ENCODE peak calls at places on chromosome 1, in four cellular contexts. Q is occipital lobe, E is activated T-cell treated with anti-CD3 and anti-CD28 coated beads for 4 hours, V is EL. O is an unnamed sample.

GRCh38 chr1:83554174-83554573 is 444.8 kb downstream of the TTLL7 start:
- DNase-seq in Q (no peak), E (no peak), V (no peak), O (no peak)

GRCh38 chr1:165451696-165452095 is 6.8 kb upstream of the RXRG start:
- DNase-seq in Q (no peak), E (no peak), V (no peak), O (no peak)

GRCh38 chr1:41122851-41123518 is 101.5 kb upstream of the SLFNL1 start:
- DNase-seq in Q (no peak), E (no peak), V (peak), O (no peak)

GRCh38 chr1:95532335-95532734 is 298.3 kb downstream of the RWDD3 start:
- DNase-seq in Q (no peak), E (no peak), V (no peak), O (no peak)

GRCh38 chr1:91651671-91652071 is 151.0 kb downstream of the CDC7 start:
- DNase-seq in Q (no peak), E (no peak), V (peak), O (no peak)

GRCh38 chr1:205495237-205495823 is 9.1 kb upstream of the CDK18 start:
- DNase-seq in Q (no peak), E (no peak), V (no peak), O (no peak)

GRCh38 chr1:78645728-78646127 is 3.9 kb upstream of the IFI44 start:
- DNase-seq in Q (no peak), E (no peak), V (no peak), O (no peak)

GRCh38 chr1:234148816-234149215 is 224.4 kb upstream of the COA6 start:
- DNase-seq in Q (no peak), E (no peak), V (peak), O (no peak)

GRCh38 chr1:175641633-175642032 is 101.8 kb downstream of the TNR start:
- DNase-seq in Q (no peak), E (no peak), V (no peak), O (no peak)

GRCh38 chr1:85200367-85200869 is 398 bp downstream of the SYDE2 start:
- DNase-seq in Q (no peak), E (peak), V (peak), O (peak)

GRCh38 chr1:15885701-15886612 is 38.5 kb downstream of the SPEN start:
- DNase-seq in Q (peak), E (no peak), V (peak), O (no peak)

GRCh38 chr1:23980725-23981063 is 567 bp upstream of the SRSF10 start:
- DNase-seq in Q (no peak), E (peak), V (peak), O (peak)

GRCh38 chr1:85203573-85204169 is 2.9 kb upstream of the SYDE2 start:
- DNase-seq in Q (no peak), E (no peak), V (peak), O (no peak)

GRCh38 chr1:168893359-168893791 is 164.4 kb upstream of the DPT start:
- DNase-seq in Q (peak), E (no peak), V (no peak), O (no peak)

GRCh38 chr1:33130297-33130696 is 49.3 kb downstream of the AZIN2 start:
- DNase-seq in Q (no peak), E (no peak), V (peak), O (no peak)

GRCh38 chr1:67733741-67734690 is 49.0 kb downstream of the GADD45A start:
- DNase-seq in Q (no peak), E (no peak), V (no peak), O (no peak)

GRCh38 chr1:216815239-216815955 is 92.2 kb upstream of the ESRRG start:
- DNase-seq in Q (peak), E (no peak), V (peak), O (no peak)

GRCh38 chr1:162136760-162137537 is 67.5 kb downstream of the NOS1AP start:
- DNase-seq in Q (no peak), E (no peak), V (peak), O (no peak)

GRCh38 chr1:42137766-42138165 is 15.4 kb upstream of the GUCA2B start:
- DNase-seq in Q (no peak), E (no peak), V (no peak), O (no peak)

GRCh38 chr1:230279583-230279945 is 146.6 kb downstream of the PGBD5 start:
- DNase-seq in Q (no peak), E (no peak), V (no peak), O (no peak)

GRCh38 chr1:48572632-48573258 is 100.7 kb upstream of the SPATA6 start:
- DNase-seq in Q (peak), E (no peak), V (peak), O (no peak)

GRCh38 chr1:17287377-17287776 is 20.6 kb upstream of the PADI4 start:
- DNase-seq in Q (no peak), E (no peak), V (peak), O (no peak)

GRCh38 chr1:32172621-32173245 is 6.7 kb upstream of the TXLNA start:
- DNase-seq in Q (no peak), E (no peak), V (no peak), O (no peak)

GRCh38 chr1:236795757-236796719 is 946 bp downstream of the MTR start:
- DNase-seq in Q (no peak), E (peak), V (peak), O (no peak)

GRCh38 chr1:215200121-215200520 is 117.6 kb downstream of the KCNK2 start:
- DNase-seq in Q (no peak), E (no peak), V (no peak), O (no peak)

GRCh38 chr1:20430355-20431290 is 55.4 kb downstream of the CAMK2N1 start:
- DNase-seq in Q (peak), E (peak), V (peak), O (peak)

GRCh38 chr1:112548540-112548939 is 39.8 kb downstream of the WNT2B start:
- DNase-seq in Q (no peak), E (no peak), V (no peak), O (no peak)

GRCh38 chr1:21904725-21905520 is 32.2 kb downstream of the HSPG2 start:
- DNase-seq in Q (no peak), E (peak), V (peak), O (no peak)

GRCh38 chr1:2330511-2331199 is 60.7 kb downstream of the MORN1 start:
- DNase-seq in Q (no peak), E (no peak), V (peak), O (no peak)

GRCh38 chr1:32447469-32448185 is 17.2 kb upstream of the ZBTB8B start:
- DNase-seq in Q (no peak), E (no peak), V (peak), O (no peak)

GRCh38 chr1:176897350-176898236 is 266.9 kb downstream of the ASTN1 start:
- DNase-seq in Q (no peak), E (no peak), V (peak), O (peak)

O was measured in CD8-positive, alpha-beta memory T cell.